ENCODE peak calls at places on chromosomes 2 and 18, in four cellular contexts. W is NCI-H1930; L is T-helper 17 cell; R is activated CD4-positive, alpha-beta T cell treated with anti-CD3 and anti-CD28 coated beads for 4 hours. E is an unnamed sample.

GRCh38 chr2:179861027-179861776 is at the start of gene ZNF385B:
- DNase-seq in W (no peak), R (no peak), L (no peak), E (no peak)

GRCh38 chr2:105789745-105790466 is 45.2 kb downstream of the NCK2 start:
- DNase-seq in W (no peak), R (peak), L (peak), E (no peak)

GRCh38 chr2:84938194-84938879 is 32.6 kb upstream of the KCMF1 start:
- DNase-seq in W (no peak), L (no peak), R (peak), E (no peak)

GRCh38 chr2:237400199-237400598 is 13.8 kb downstream of the COL6A3 start:
- DNase-seq in R (no peak), W (no peak), L (no peak), E (no peak)

GRCh38 chr2:85272357-85272756 is 55.4 kb downstream of the TGOLN2 start:
- DNase-seq in R (no peak), L (no peak), W (no peak), E (no peak)

GRCh38 chr2:119111115-119111975 is 47.2 kb downstream of the C1QL2 start:
- DNase-seq in W (no peak), R (no peak), L (no peak), E (no peak)

GRCh38 chr2:18104583-18105224 is 226.2 kb downstream of the KCNS3 start:
- DNase-seq in R (no peak), W (no peak), L (no peak), E (no peak)

GRCh38 chr2:179237209-179237946 is 27.3 kb downstream of the SESTD1 start:
- DNase-seq in W (no peak), R (no peak), L (no peak), E (no peak)

GRCh38 chr2:43132523-43133301 is 93.7 kb downstream of the ZFP36L2 start:
- DNase-seq in W (no peak), R (no peak), L (no peak), E (no peak)

GRCh38 chr18:967037-967576 is 62.4 kb downstream of the ADCYAP1 start:
- DNase-seq in W (no peak), R (no peak), L (no peak), E (no peak)

GRCh38 chr18:76943542-76944339 is 121.4 kb downstream of the ZNF236 start:
- DNase-seq in R (no peak), W (no peak), L (no peak), E (no peak)

GRCh38 chr18:64972545-64972944 is 778.3 kb upstream of the CDH7 start:
- DNase-seq in W (no peak), R (no peak), L (no peak), E (no peak)

GRCh38 chr2:180247658-180248057 is 240.6 kb upstream of the CWC22 start:
- DNase-seq in L (no peak), R (no peak), W (no peak), E (no peak)

GRCh38 chr2:11245322-11245721 is 90.1 kb downstream of the SLC66A3 start:
- DNase-seq in R (no peak), L (no peak), W (no peak), E (no peak)

GRCh38 chr2:42722328-42723190 is 41.4 kb downstream of the OXER1 start:
- DNase-seq in W (no peak), R (no peak), L (no peak), E (peak)

GRCh38 chr2:9984217-9984739 is 32.8 kb downstream of the GRHL1 start:
- DNase-seq in L (no peak), W (peak), R (peak), E (peak)